ENCODE peak calls at places on chromosomes 3 and 15, in six cellular contexts. Z is ELR; Y is T-helper 1 cell; X is GM23248; H is AG20443; U is activated CD4-positive, alpha-beta T cell treated with anti-CD3 and anti-CD28 coated beads, Interleukin-2, amount 10 ng/mL, durations not matched to agents 7 days and 5 days. S is an unnamed sample.

GRCh38 chr3:331881-332280 is 135.3 kb downstream of the CHL1 start:
- DNase-seq in Z (no peak), X (no peak), H (no peak), Y (no peak), U (no peak), S (no peak)

GRCh38 chr15:66729339-66729951 is 27.4 kb downstream of the SMAD6 start:
- DNase-seq in Z (no peak), U (no peak), X (peak), Y (no peak), H (no peak), S (no peak)

GRCh38 chr3:197027151-197027895 is 2.3 kb downstream of the MELTF start:
- DNase-seq in Z (peak), U (no peak), H (peak), Y (no peak), X (peak), S (no peak)

GRCh38 chr3:171846594-171846993 is 3.4 kb downstream of the TMEM212 start:
- DNase-seq in Z (no peak), H (peak), X (peak), U (peak), Y (no peak), S (no peak)

GRCh38 chr3:161231861-161232260 is 10.8 kb downstream of the NMD3 start:
- DNase-seq in U (no peak), H (no peak), X (no peak), Z (peak), Y (no peak), S (no peak)

GRCh38 chr3:108127301-108127988 is 36.6 kb upstream of the CD47 start:
- DNase-seq in Y (peak), H (no peak), Z (no peak), U (peak), X (no peak), S (no peak)

GRCh38 chr3:197322149-197322548 is 23.7 kb upstream of the DLG1 start:
- DNase-seq in X (no peak), Z (no peak), Y (no peak), U (no peak), H (no peak), S (no peak)

GRCh38 chr15:68229386-68230156 is at the start of gene CLN6:
- DNase-seq in Y (peak), X (peak), H (peak), U (peak), Z (peak), S (peak)

GRCh38 chr15:77420610-77421369 is at the start of gene HMG20A:
- DNase-seq in Y (peak), H (peak), X (peak), U (peak), Z (peak), S (peak)

GRCh38 chr3:63037116-63037515 is 161.9 kb upstream of the CADPS start:
- DNase-seq in Z (no peak), Y (no peak), H (peak), X (peak), U (no peak), S (no peak)

GRCh38 chr3:30097022-30097650 is 509.3 kb upstream of the TGFBR2 start:
- DNase-seq in X (no peak), Y (no peak), H (no peak), Z (no peak), U (no peak), S (no peak)

GRCh38 chr3:40574661-40575060 is 49.9 kb downstream of the ZNF621 start:
- DNase-seq in U (no peak), Z (no peak), H (peak), Y (no peak), X (peak), S (no peak)

GRCh38 chr3:154954750-154955149 is 125.4 kb upstream of the MME start:
- DNase-seq in H (peak), Z (peak), U (no peak), X (peak), Y (no peak), S (no peak)

GRCh38 chr15:52150878-52151277 is 38.3 kb upstream of the BCL2L10 start:
- DNase-seq in Z (no peak), H (no peak), Y (no peak), U (no peak), X (no peak), S (no peak)

GRCh38 chr3:184186902-184187207 is 856 bp downstream of the ABCF3 start:
- DNase-seq in Z (no peak), Y (no peak), H (no peak), U (no peak), X (peak), S (no peak)

GRCh38 chr3:99871231-99871898 is 53.7 kb downstream of the CMSS1 start:
- DNase-seq in Y (no peak), H (no peak), U (no peak), X (peak), Z (no peak), S (no peak)

GRCh38 chr15:65189102-65189740 is 4.1 kb upstream of the CLPX start:
- DNase-seq in H (peak), X (peak), U (no peak), Z (peak), Y (no peak), S (peak)